ENCODE peak calls at places on chromosomes 11 and 22, in eight cellular contexts. G is body of pancreas, K is K562, U is A549, C is adrenal gland, P is H54, Y is IMR-90, O is spleen. A is an unnamed sample.

GRCh38 chr11:44681698-44682097 is 45.1 kb upstream of the TSPAN18 start:
- DNase-seq in G (no peak), K (no peak), U (no peak), C (peak; percentile 57), P (peak; percentile 65), Y (peak; percentile 64), O (no peak), A (no peak)

GRCh38 chr22:28103596-28103995 is 184.5 kb upstream of the PITPNB start:
- DNase-seq in G (no peak), K (no peak), U (no peak), C (no peak), P (no peak), Y (no peak), O (no peak), A (no peak)

GRCh38 chr11:8223513-8223899 is 40.2 kb downstream of the LMO1 start:
- DNase-seq in G (no peak), K (no peak), U (no peak), C (no peak), P (peak; percentile 30), Y (peak; percentile 11), O (peak; percentile 58), A (no peak)

GRCh38 chr11:1854132-1854948 is 1.5 kb downstream of the LSP1 start:
- DNase-seq in G (no peak), K (no peak), U (no peak), C (no peak), P (no peak), Y (no peak), O (peak; percentile 88), A (no peak)

GRCh38 chr11:118059231-118059940 is 17.5 kb upstream of the TMPRSS4 start:
- DNase-seq in G (no peak), K (no peak), U (no peak), C (no peak), P (no peak), Y (no peak), O (no peak), A (no peak)

GRCh38 chr11:1845095-1845429 is 6.3 kb downstream of the TNNI2 start:
- DNase-seq in G (no peak), K (no peak), U (no peak), C (no peak), P (no peak), Y (no peak), O (no peak), A (no peak)

GRCh38 chr22:48177591-48177990 is 1415.1 kb downstream of the TBC1D22A start:
- DNase-seq in G (no peak), K (no peak), U (no peak), C (no peak), P (no peak), Y (no peak), O (no peak), A (no peak)

GRCh38 chr11:15815246-15816209 is 540.8 kb downstream of the SOX6 start:
- DNase-seq in G (no peak), K (no peak), U (no peak), C (no peak), P (no peak), Y (no peak), O (no peak), A (no peak)

GRCh38 chr11:86785576-86785975 is 14.8 kb upstream of the PRSS23 start:
- DNase-seq in G (no peak), K (no peak), U (no peak), C (no peak), P (no peak), Y (no peak), O (no peak), A (no peak)

GRCh38 chr11:116501728-116502127 is 271.1 kb downstream of the BUD13 start:
- DNase-seq in G (no peak), K (no peak), U (no peak), C (no peak), P (no peak), Y (no peak), O (no peak), A (no peak)

GRCh38 chr11:107385361-107385982 is 72.2 kb downstream of the CWF19L2 start:
- DNase-seq in G (no peak), K (no peak), U (peak; percentile 2), C (no peak), P (no peak), Y (peak; percentile 29), O (no peak), A (no peak)

GRCh38 chr22:46070215-46070721 is 80.1 kb upstream of the PPARA start:
- DNase-seq in G (peak; percentile 85), K (no peak), U (peak; percentile 80), C (peak; percentile 85), P (no peak), Y (peak; percentile 42), O (peak; percentile 92), A (no peak)

DNA sequence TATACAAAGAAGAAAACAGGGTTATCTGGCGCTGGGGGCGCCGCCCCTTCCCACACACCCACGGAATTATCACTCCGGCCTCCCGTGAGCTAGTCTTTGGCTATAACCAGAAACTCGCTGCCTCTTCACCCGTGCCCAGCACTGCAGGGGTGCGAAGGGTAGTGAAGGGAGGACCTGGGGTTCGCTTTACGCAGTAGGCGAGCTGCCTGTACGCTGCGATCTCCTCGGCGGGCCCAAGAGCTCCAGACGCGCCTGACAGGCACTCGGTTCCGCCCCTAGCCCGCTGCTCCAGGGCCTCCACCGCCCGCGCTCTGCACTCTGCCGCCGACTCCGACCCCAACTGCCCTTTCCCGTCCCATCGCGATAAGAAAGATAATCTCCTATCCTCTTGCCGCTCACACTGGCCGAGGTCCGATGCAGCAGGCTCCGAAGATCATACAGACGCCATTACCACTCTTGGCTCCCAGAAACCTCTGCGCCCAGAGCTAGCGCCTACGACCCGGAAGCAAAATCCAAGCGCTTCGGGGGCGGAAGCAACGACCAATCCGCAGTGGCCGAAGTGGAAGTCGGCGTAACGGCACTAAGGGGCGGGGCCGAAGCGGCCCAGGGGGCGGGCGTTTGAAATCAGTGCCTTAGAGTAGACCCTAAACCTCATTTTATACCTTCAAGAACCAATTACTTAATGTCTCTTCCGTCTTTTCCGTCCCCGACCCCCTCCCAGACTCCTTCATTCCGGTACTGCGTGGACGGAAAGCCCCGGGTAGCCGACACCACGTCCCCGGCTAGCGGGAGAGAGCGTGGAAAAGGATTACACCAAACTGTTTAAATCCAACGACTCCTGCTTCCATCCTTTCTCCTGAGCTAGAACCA is at the start of the genes CWC15 and KDM4D:
- DNase-seq in G (peak; percentile 94), K (peak; percentile 94), U (peak; percentile 87), C (peak; percentile 96), P (peak; percentile 70), Y (peak; percentile 90), O (peak; percentile 98), A (peak; percentile 95)
- TF ChIP-seq POLR2A in G (peak; percentile 77), K (peak; percentile 95), U (peak; percentile 49), C (peak; percentile 75), P (peak; percentile 64), Y (peak; percentile 78), O (no peak), A (peak; percentile 81)

GRCh38 chr11:65653229-65654225 is 9.2 kb downstream of the RELA start:
- DNase-seq in G (peak; percentile 52), K (no peak), U (no peak), C (peak; percentile 16), P (no peak), Y (no peak), O (peak; percentile 59), A (no peak)

GRCh38 chr11:65651339-65651588 is 11.5 kb downstream of the RELA start:
- DNase-seq in G (no peak), K (no peak), U (no peak), C (peak; percentile 6), P (no peak), Y (no peak), O (no peak), A (no peak)

GRCh38 chr11:65650547-65651338 is 12.0 kb downstream of the RELA start:
- DNase-seq in G (no peak), K (no peak), U (no peak), C (peak; percentile 13), P (no peak), Y (no peak), O (peak; percentile 82), A (no peak)

GRCh38 chr11:65651589-65652510 is 10.9 kb downstream of the RELA start:
- DNase-seq in G (peak; percentile 63), K (peak; percentile 37), U (no peak), C (peak; percentile 65), P (no peak), Y (peak; percentile 38), O (peak; percentile 88), A (peak; percentile 86)

DNA sequence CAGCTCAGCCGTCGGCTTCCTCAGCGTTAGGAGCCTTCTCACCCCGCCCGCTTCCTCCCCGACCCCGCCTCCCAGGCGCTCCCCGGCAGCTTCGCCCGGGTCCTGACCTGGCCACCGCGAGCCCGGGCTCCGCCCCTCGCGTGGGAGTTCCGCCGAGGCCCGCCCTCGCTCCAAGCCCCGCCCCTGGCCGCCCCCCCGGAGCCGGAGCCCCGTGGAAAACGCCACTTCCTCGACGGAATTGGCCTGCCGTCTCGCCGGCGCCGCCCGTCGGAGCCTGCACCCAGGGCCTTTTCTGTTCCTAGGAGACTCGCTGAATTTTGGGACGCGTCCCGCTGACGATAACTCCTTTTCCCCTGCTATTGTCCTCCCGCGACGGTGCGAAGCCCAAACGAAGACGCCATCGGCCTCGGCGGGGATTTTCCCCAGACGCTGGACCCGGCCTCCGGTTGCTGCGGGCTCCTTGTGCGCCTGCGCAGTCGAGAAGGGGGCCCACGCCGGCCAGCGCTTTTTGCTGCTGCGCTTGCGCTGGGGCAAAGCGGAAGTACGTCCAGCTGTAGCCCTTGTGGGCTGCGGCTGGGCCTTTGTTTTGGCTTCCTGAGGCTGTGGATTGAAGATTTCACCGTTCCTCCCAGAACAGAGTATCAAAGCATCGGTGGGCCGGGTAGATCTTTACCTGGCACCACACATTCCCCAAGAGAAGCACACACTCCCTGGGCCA is 10.0 kb downstream of the RELA start:
- DNase-seq in G (peak; percentile 90), K (peak; percentile 98), U (peak; percentile 91), C (peak; percentile 93), P (peak; percentile 98), Y (peak; percentile 93), O (peak; percentile 100), A (peak; percentile 88)
- TF ChIP-seq POLR2A in G (peak; percentile 75), K (peak; percentile 88), U (peak; percentile 64), C (peak; percentile 73), P (peak; percentile 66), Y (peak; percentile 83), O (no peak), A (peak; percentile 73)

DNA sequence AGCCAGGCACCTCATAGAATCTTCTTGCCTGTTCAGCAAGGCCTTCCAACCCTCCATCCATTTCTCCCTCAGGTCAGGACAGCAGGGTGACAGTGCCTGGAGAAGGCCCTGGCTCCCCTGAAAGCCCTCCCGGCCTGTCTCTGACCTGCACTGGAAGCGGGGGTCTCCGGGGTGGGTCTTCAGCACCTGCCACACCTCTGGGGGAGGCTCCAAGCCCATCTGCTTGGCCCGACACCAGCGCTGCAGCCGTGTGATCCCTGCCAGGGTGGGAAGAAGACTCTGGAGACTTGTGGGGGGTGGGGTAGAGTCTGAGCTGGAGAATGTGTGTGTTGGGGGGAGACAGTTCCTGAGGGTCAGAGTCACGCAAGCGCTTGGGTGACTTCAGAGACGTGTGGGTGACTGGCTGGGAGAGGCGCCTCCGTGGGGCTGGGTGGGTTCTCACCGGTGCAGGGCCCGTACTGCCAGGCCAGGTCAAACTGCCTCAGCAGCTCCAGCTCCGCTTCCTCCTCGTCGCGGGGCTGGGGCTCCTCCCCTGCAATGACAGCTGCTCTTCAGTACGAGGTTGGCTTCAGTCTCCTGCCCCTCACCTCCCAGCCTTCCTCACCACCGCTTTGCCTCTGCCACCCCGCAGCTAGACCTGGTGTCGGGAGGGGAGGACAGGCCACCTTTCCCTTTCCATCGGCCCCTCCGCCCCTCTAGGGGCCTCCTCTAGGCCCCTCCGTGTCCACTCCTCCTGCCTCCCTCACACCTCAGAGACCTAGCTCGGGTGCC is 615 bp downstream of the POLD4 start:
- DNase-seq in G (peak; percentile 56), K (peak; percentile 47), U (no peak), C (no peak), P (no peak), Y (no peak), O (peak; percentile 96), A (peak; percentile 61)
- TF ChIP-seq POLR2A in G (no peak), K (no peak), U (peak; percentile 28), C (no peak), P (peak; percentile 19), Y (peak; percentile 79), O (no peak), A (no peak)

GRCh38 chr11:10307411-10308207 is 2.7 kb downstream of the ADM start:
- DNase-seq in G (peak; percentile 83), K (peak; percentile 83), U (peak; percentile 93), C (peak; percentile 92), P (peak; percentile 76), Y (peak; percentile 94), O (peak; percentile 96), A (peak; percentile 92)
- TF ChIP-seq POLR2A in G (no peak), K (no peak), U (peak; percentile 54), C (peak; percentile 4), P (peak; percentile 2), Y (peak; percentile 51), O (no peak), A (no peak)